ENCODE peak calls at places on chromosomes 3 and 15, in four cellular contexts. H, F, Z and B are unnamed samples.

GRCh38 chr3:107430214-107431047 is 53.2 kb downstream of the CCDC54 start:
- DNase-seq in H (no peak), F (no peak), Z (peak; percentile 6), B (peak; percentile 13)

GRCh38 chr15:35206060-35206675 is 121.1 kb upstream of the NANOGP8 start:
- DNase-seq in H (no peak), F (no peak), Z (no peak), B (peak; percentile 9)

GRCh38 chr3:83092521-83093221 is 1331.2 kb upstream of the GBE1 start:
- DNase-seq in H (no peak), F (no peak), Z (no peak), B (peak; percentile 45)

GRCh38 chr3:87313641-87314040 is 37.3 kb upstream of the POU1F1 start:
- DNase-seq in H (no peak), F (no peak), Z (no peak), B (no peak)

GRCh38 chr3:107845355-107846281 is 245.2 kb downstream of the CD47 start:
- DNase-seq in H (no peak), F (no peak), Z (no peak), B (peak; percentile 16)

GRCh38 chr3:57597973-57598351 is 818 bp upstream of the ARF4 start:
- DNase-seq in H (peak; percentile 26), F (no peak), Z (no peak), B (peak; percentile 64)

GRCh38 chr3:172892158-172892557 is 141.6 kb downstream of the ECT2 start:
- DNase-seq in H (no peak), F (no peak), Z (no peak), B (no peak)

GRCh38 chr15:42002333-42002732 is 18.5 kb downstream of the PLA2G4E start:
- DNase-seq in H (no peak), F (no peak), Z (no peak), B (no peak)

GRCh38 chr3:71129611-71130515 is 453.7 kb downstream of the FOXP1 start:
- DNase-seq in H (no peak), F (no peak), Z (peak; percentile 34), B (no peak)

GRCh38 chr3:116863270-116863770 is 153.7 kb downstream of the TUSC7 start:
- DNase-seq in H (no peak), F (no peak), Z (no peak), B (no peak)

GRCh38 chr15:73560501-73561117 is 72.6 kb downstream of the NPTN start:
- DNase-seq in H (no peak), F (no peak), Z (peak; percentile 12), B (peak; percentile 76)